ENCODE peak calls at places on chromosomes 4 and X, in five cellular contexts. K is posterior cingulate gyrus, F is AG08395, A is kidney tubule cell, G is ELR. E is an unnamed sample.

GRCh38 chr4:44016582-44017421 is 431.8 kb downstream of the KCTD8 start:
- DNase-seq in K (no peak), G (peak; percentile 40), F (no peak), A (no peak), E (no peak)

GRCh38 chr4:108165601-108166000 is 3.1 kb downstream of the LEF1 start:
- DNase-seq in K (no peak), G (no peak), A (no peak), F (no peak), E (no peak)

GRCh38 chrX:53440631-53441517 is 6.7 kb upstream of the HSD17B10 start:
- DNase-seq in A (peak; percentile 33), F (peak; percentile 66), K (no peak), G (peak; percentile 69), E (no peak)

GRCh38 chr4:123477804-123478209 is 81.2 kb downstream of the SPRY1 start:
- DNase-seq in A (no peak), G (peak; percentile 22), F (peak; percentile 44), K (no peak), E (no peak)

GRCh38 chrX:97367149-97367548 is 483.4 kb downstream of the RPA4 start:
- DNase-seq in G (no peak), A (no peak), F (peak; percentile 24), K (no peak), E (no peak)

GRCh38 chrX:95427389-95427788 is 1257.3 kb upstream of the DIAPH2 start:
- DNase-seq in K (no peak), G (no peak), A (peak; percentile 11), F (peak; percentile 1), E (no peak)

GRCh38 chr4:145507636-145508035 is 26.0 kb downstream of the SMAD1 start:
- DNase-seq in G (peak; percentile 33), F (no peak), A (peak; percentile 31), K (no peak), E (no peak)

GRCh38 chr4:114271031-114271430 is 291.6 kb upstream of the ARSJ start:
- DNase-seq in F (no peak), A (no peak), G (peak; percentile 58), K (no peak), E (no peak)

GRCh38 chrX:41335590-41336331 is 1.8 kb downstream of the DDX3X start:
- DNase-seq in F (peak; percentile 29), K (no peak), A (no peak), G (peak; percentile 60), E (no peak)